ENCODE peak calls at places on chromosome 7, in ten cellular contexts. L is right cardiac atrium; V is SK-N-SH; W is naive thymus-derived CD4-positive, alpha-beta T cell; N is lower lobe of right lung; M is DND-41; G is A549; B is keratinocyte; F is right lobe of liver; Q is CD8-positive, alpha-beta T cell. U is an unnamed sample.
A peak's percentile ranks its signal among the peaks of the same experiment; 100 is the strongest.

GRCh38 chr7:105376901-105377533 is 11.7 kb downstream of the SRPK2 start:
- DNase-seq in L (no peak), V (no peak), W (no peak), N (no peak), M (no peak), G (no peak), B (no peak), F (no peak), Q (no peak), U (no peak)

GRCh38 chr7:6123843-6124242 is 92.7 kb downstream of the ANKRD61 start:
- DNase-seq in L (no peak), V (no peak), W (no peak), N (no peak), M (no peak), G (no peak), B (no peak), F (no peak), Q (no peak), U (no peak)

GRCh38 chr7:105000190-105000589 is 13.8 kb upstream of the KMT2E start:
- DNase-seq in L (no peak), V (no peak), W (no peak), N (no peak), M (no peak), G (no peak), B (no peak), F (no peak), Q (no peak), U (no peak)

GRCh38 chr7:134645935-134646334 is 718 bp upstream of the BPGM start:
- DNase-seq in L (no peak), V (no peak), W (peak; percentile 65), N (no peak), M (peak; percentile 9), G (no peak), B (no peak), F (no peak), Q (peak; percentile 33), U (no peak)

GRCh38 chr7:68925241-68925640 is 673.0 kb upstream of the AUTS2 start:
- DNase-seq in L (no peak), V (no peak), W (no peak), N (no peak), M (no peak), G (no peak), B (no peak), F (no peak), Q (no peak), U (no peak)

GRCh38 chr7:87797798-87798403 is 78.3 kb downstream of the SLC25A40 start:
- DNase-seq in L (no peak), V (peak; percentile 47), W (peak; percentile 45), N (no peak), M (peak; percentile 13), G (peak; percentile 62), B (no peak), F (no peak), Q (no peak), U (no peak)

GRCh38 chr7:150675714-150676113 is 9.8 kb upstream of the GIMAP2 start:
- DNase-seq in L (no peak), V (no peak), W (no peak), N (no peak), M (no peak), G (no peak), B (no peak), F (no peak), Q (no peak), U (no peak)

GRCh38 chr7:64187408-64187807 is 19.6 kb upstream of the ZNF735 start:
- DNase-seq in L (no peak), V (no peak), W (no peak), N (no peak), M (no peak), G (no peak), B (no peak), F (no peak), Q (no peak), U (no peak)

GRCh38 chr7:135733603-135734342 is 5.8 kb upstream of the SLC13A4 start:
- DNase-seq in L (no peak), V (no peak), W (no peak), N (no peak), M (no peak), G (no peak), B (no peak), F (no peak), Q (no peak), U (no peak)

GRCh38 chr7:130874071-130874915 is 140.3 kb upstream of the KLF14 start:
- DNase-seq in L (no peak), V (no peak), W (no peak), N (no peak), M (no peak), G (no peak), B (no peak), F (no peak), Q (no peak), U (no peak)

GRCh38 chr7:139358541-139359365 is 941 bp upstream of the LUC7L2 start:
- DNase-seq in L (no peak), V (peak; percentile 68), W (peak; percentile 24), N (peak; percentile 43), M (peak; percentile 71), G (peak; percentile 67), B (no peak), F (peak; percentile 24), Q (peak; percentile 26), U (peak; percentile 30)

GRCh38 chr7:14583518-14583917 is 319.0 kb downstream of the DGKB start:
- DNase-seq in L (no peak), V (no peak), W (no peak), N (no peak), M (no peak), G (no peak), B (no peak), F (no peak), Q (no peak), U (no peak)

GRCh38 chr7:44921607-44922350 is 36.4 kb upstream of the PURB start:
- DNase-seq in L (peak; percentile 96), V (peak; percentile 90), W (peak; percentile 87), N (peak; percentile 95), M (peak; percentile 87), G (peak; percentile 70), B (peak; percentile 38), F (peak; percentile 93), Q (peak; percentile 97), U (peak; percentile 84)

GRCh38 chr7:39732837-39733804 is 109.7 kb downstream of the RALA start:
- DNase-seq in L (peak; percentile 98), V (peak; percentile 95), W (peak; percentile 91), N (peak; percentile 96), M (peak; percentile 96), G (peak; percentile 91), B (peak; percentile 64), F (peak; percentile 95), Q (peak; percentile 95), U (peak; percentile 91)

GRCh38 chr7:114412548-114412947 is 2.1 kb upstream of the FOXP2 start:
- DNase-seq in L (no peak), V (no peak), W (no peak), N (no peak), M (no peak), G (no peak), B (no peak), F (no peak), Q (no peak), U (no peak)

GRCh38 chr7:37683263-37684120 is at the start of gene GPR141:
- DNase-seq in L (no peak), V (no peak), W (no peak), N (no peak), M (no peak), G (no peak), B (no peak), F (no peak), Q (no peak), U (no peak)

DNA sequence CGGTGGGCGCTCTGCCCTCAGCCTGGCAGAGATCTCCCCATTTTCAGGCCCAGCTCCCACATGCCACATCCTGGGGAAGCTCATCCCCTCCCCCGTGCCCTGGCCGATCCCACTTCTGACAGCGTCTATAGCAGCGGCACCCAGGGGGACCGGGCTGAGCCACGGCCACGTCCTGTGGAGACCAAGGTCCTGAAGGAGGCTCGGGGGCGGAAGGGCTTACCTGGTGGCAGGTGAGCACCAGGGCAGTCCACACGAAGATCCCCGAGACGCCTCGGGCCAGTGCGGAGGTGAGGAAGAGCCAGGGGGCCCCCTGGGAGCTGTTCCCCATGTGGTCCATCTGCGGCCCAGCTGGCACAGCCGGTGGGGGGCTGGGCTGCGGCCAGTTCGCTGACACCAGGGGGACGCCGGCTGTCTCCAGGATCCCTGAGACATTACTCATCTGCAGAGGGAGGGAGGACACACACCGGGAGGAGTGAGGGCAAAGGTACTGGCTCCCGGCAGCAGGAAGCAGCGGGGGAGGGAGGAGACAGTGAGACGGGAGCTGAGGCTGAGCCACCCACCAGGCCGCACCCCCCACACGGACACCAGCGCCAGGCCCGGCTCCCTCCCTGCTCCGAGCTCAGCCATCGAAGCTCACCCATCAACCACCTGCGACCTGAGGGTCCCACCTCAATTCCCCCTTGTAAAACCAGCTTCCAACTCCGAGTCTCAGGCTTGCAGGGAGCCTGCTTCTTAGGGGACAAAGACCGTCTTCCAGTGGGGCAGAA is 776 bp downstream of the TMEM184A start:
- DNase-seq in L (peak; percentile 68), V (peak; percentile 74), W (no peak), N (no peak), M (no peak), G (peak; percentile 94), B (no peak), F (peak; percentile 85), Q (no peak), U (no peak)
- H3K4me3 ChIP-seq in L (no peak overlapping the region), V (no peak overlapping the region), W (no peak overlapping the region), N (peak overlapping the region; percentile 17), M (no peak overlapping the region), G (peak overlapping the region; percentile 55), B (peak overlapping the region; percentile 26), F (peak overlapping the region; percentile 57), Q (no peak overlapping the region), U (no peak overlapping the region)

DNA sequence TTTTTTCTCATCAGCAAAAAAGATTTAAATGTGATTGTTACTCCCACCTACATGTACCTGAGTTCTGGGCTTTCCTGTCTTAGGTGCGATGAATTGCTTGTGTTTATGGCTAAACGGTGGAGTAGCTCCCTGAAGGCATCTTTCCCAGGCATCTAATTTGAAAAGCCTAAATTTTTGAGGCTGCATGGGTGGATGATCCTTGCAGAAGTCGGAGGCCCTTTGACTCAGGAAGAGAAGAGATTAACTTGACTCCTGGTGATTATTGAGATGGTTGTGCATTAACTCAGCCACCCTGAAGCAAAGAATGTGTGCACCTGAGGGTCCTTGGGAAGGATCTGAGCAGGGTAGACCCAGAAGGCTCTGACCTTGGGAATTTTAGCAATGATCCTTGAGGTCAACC is 155.6 kb upstream of the SEMA3C start:
- DNase-seq in L (no peak), V (no peak), W (no peak), N (no peak), M (no peak), G (no peak), B (no peak), F (no peak), Q (no peak), U (no peak)
- H3K27ac ChIP-seq in L (no peak overlapping the region), V (no peak overlapping the region), W (no peak overlapping the region), N (no peak overlapping the region), M (no peak overlapping the region), G (no peak overlapping the region), B (peak overlapping the region; percentile 95), F (no peak overlapping the region), Q (no peak overlapping the region), U (no peak overlapping the region)

GRCh38 chr7:36160313-36160712 is 7.3 kb downstream of the EEPD1 start:
- DNase-seq in L (no peak), V (no peak), W (no peak), N (no peak), M (no peak), G (no peak), B (no peak), F (no peak), Q (no peak), U (no peak)
- H3K4me1 ChIP-seq in L (peaks cover 2% of the 10 kb centered on the region), V (peaks cover 20% of the 10 kb centered on the region), W (no peaks in the 10 kb centered on the region), N (peaks cover 36% of the 10 kb centered on the region), M (peaks cover 16% of the 10 kb centered on the region), G (peaks cover 47% of the 10 kb centered on the region), B (peaks cover 29% of the 10 kb centered on the region), F (peaks cover 37% of the 10 kb centered on the region), Q (no peaks in the 10 kb centered on the region), U (peaks cover 4% of the 10 kb centered on the region)

GRCh38 chr7:155205368-155206285 is 92.1 kb upstream of the INSIG1 start:
- DNase-seq in L (peak; percentile 93), V (peak; percentile 65), W (peak; percentile 77), N (peak; percentile 89), M (peak; percentile 95), G (peak; percentile 95), B (peak; percentile 59), F (peak; percentile 85), Q (peak; percentile 87), U (peak; percentile 79)
- H3K4me3 ChIP-seq in L (peak overlapping the region; percentile 1), V (no peak overlapping the region), W (peak overlapping the region; percentile 52), N (peak overlapping the region; percentile 37), M (peak overlapping the region; percentile 5), G (peak overlapping the region; percentile 35), B (no peak overlapping the region), F (no peak overlapping the region), Q (peak overlapping the region; percentile 59), U (peak overlapping the region; percentile 70)

U was measured in CD8-positive, alpha-beta memory T cell.